ENCODE peak calls at places on chromosomes 3 and 15, in six cellular contexts. One of them, this sample, is unnamed.
A peak's percentile ranks its signal among the peaks of the same experiment; 100 is the strongest.

GRCh38 chr15:28955686-28956421 is 70.1 kb downstream of the APBA2 start:
- DNase-seq in heart left ventricle: no peak
- DNase-seq in hepatocyte: no peak
- DNase-seq in GM23248: no peak
- DNase-seq in cardiac muscle cell: peak; percentile 85
- DNase-seq in CD4-positive, CD25-positive, alpha-beta regulatory T cell: no peak
- DNase-seq in this sample: no peak

GRCh38 chr3:11328196-11328945 is 56.2 kb downstream of the ATG7 start:
- DNase-seq in heart left ventricle: no peak
- DNase-seq in hepatocyte: no peak
- DNase-seq in GM23248: peak; percentile 39
- DNase-seq in cardiac muscle cell: no peak
- DNase-seq in CD4-positive, CD25-positive, alpha-beta regulatory T cell: no peak
- DNase-seq in this sample: no peak

GRCh38 chr3:64514889-64515288 is 172.9 kb downstream of the ADAMTS9 start:
- DNase-seq in heart left ventricle: no peak
- DNase-seq in hepatocyte: no peak
- DNase-seq in GM23248: no peak
- DNase-seq in cardiac muscle cell: no peak
- DNase-seq in CD4-positive, CD25-positive, alpha-beta regulatory T cell: no peak
- DNase-seq in this sample: no peak

GRCh38 chr15:45198337-45199135 is 10.8 kb upstream of the SHF start:
- DNase-seq in heart left ventricle: peak; percentile 92
- DNase-seq in hepatocyte: peak; percentile 97
- DNase-seq in GM23248: peak; percentile 98
- DNase-seq in cardiac muscle cell: peak; percentile 98
- DNase-seq in CD4-positive, CD25-positive, alpha-beta regulatory T cell: peak; percentile 98
- DNase-seq in this sample: peak; percentile 96

GRCh38 chr3:63814300-63814699 is 4.8 kb upstream of the C3orf49 start:
- DNase-seq in heart left ventricle: no peak
- DNase-seq in hepatocyte: peak; percentile 10
- DNase-seq in GM23248: peak; percentile 4
- DNase-seq in cardiac muscle cell: peak; percentile 42
- DNase-seq in CD4-positive, CD25-positive, alpha-beta regulatory T cell: no peak
- DNase-seq in this sample: no peak

GRCh38 chr15:51724673-51725072 is 12.8 kb downstream of the LYSMD2 start:
- DNase-seq in heart left ventricle: no peak
- DNase-seq in hepatocyte: no peak
- DNase-seq in GM23248: no peak
- DNase-seq in cardiac muscle cell: no peak
- DNase-seq in CD4-positive, CD25-positive, alpha-beta regulatory T cell: no peak
- DNase-seq in this sample: peak; percentile 16

GRCh38 chr15:85125056-85125661 is 143.5 kb downstream of the PDE8A start:
- DNase-seq in heart left ventricle: no peak
- DNase-seq in hepatocyte: no peak
- DNase-seq in GM23248: peak; percentile 50
- DNase-seq in cardiac muscle cell: peak; percentile 63
- DNase-seq in CD4-positive, CD25-positive, alpha-beta regulatory T cell: no peak
- DNase-seq in this sample: peak; percentile 67

GRCh38 chr3:172292422-172292821 is 155.8 kb downstream of the GHSR start:
- DNase-seq in heart left ventricle: no peak
- DNase-seq in hepatocyte: no peak
- DNase-seq in GM23248: no peak
- DNase-seq in cardiac muscle cell: no peak
- DNase-seq in CD4-positive, CD25-positive, alpha-beta regulatory T cell: no peak
- DNase-seq in this sample: no peak

GRCh38 chr3:194675081-194675640 is 3.2 kb upstream of the LSG1 start:
- DNase-seq in heart left ventricle: no peak
- DNase-seq in hepatocyte: no peak
- DNase-seq in GM23248: peak; percentile 61
- DNase-seq in cardiac muscle cell: no peak
- DNase-seq in CD4-positive, CD25-positive, alpha-beta regulatory T cell: no peak
- DNase-seq in this sample: no peak

GRCh38 chr15:92908369-92909057 is 8.4 kb downstream of the CHD2 start:
- DNase-seq in heart left ventricle: no peak
- DNase-seq in hepatocyte: no peak
- DNase-seq in GM23248: no peak
- DNase-seq in cardiac muscle cell: no peak
- DNase-seq in CD4-positive, CD25-positive, alpha-beta regulatory T cell: no peak
- DNase-seq in this sample: no peak

GRCh38 chr15:99090938-99091337 is 13.9 kb upstream of the SYNM start:
- DNase-seq in heart left ventricle: no peak
- DNase-seq in hepatocyte: no peak
- DNase-seq in GM23248: peak; percentile 23
- DNase-seq in cardiac muscle cell: no peak
- DNase-seq in CD4-positive, CD25-positive, alpha-beta regulatory T cell: no peak
- DNase-seq in this sample: no peak

GRCh38 chr3:187264051-187264450 is 27.5 kb downstream of the MASP1 start:
- DNase-seq in heart left ventricle: no peak
- DNase-seq in hepatocyte: peak; percentile 60
- DNase-seq in GM23248: peak; percentile 82
- DNase-seq in cardiac muscle cell: peak; percentile 65
- DNase-seq in CD4-positive, CD25-positive, alpha-beta regulatory T cell: no peak
- DNase-seq in this sample: no peak

GRCh38 chr3:45544024-45544718 is 50.4 kb upstream of the LIMD1 start:
- DNase-seq in heart left ventricle: no peak
- DNase-seq in hepatocyte: no peak
- DNase-seq in GM23248: peak; percentile 24
- DNase-seq in cardiac muscle cell: no peak
- DNase-seq in CD4-positive, CD25-positive, alpha-beta regulatory T cell: no peak
- DNase-seq in this sample: no peak

GRCh38 chr3:53498993-53499641 is 4.7 kb downstream of the CACNA1D start:
- DNase-seq in heart left ventricle: no peak
- DNase-seq in hepatocyte: peak; percentile 41
- DNase-seq in GM23248: no peak
- DNase-seq in cardiac muscle cell: no peak
- DNase-seq in CD4-positive, CD25-positive, alpha-beta regulatory T cell: no peak
- DNase-seq in this sample: no peak

GRCh38 chr3:125150525-125151436 is 61.8 kb downstream of the SLC12A8 start:
- DNase-seq in heart left ventricle: no peak
- DNase-seq in hepatocyte: peak; percentile 50
- DNase-seq in GM23248: peak; percentile 40
- DNase-seq in cardiac muscle cell: peak; percentile 52
- DNase-seq in CD4-positive, CD25-positive, alpha-beta regulatory T cell: peak; percentile 38
- DNase-seq in this sample: peak; percentile 77

GRCh38 chr15:88994286-88994685 is 81.1 kb upstream of the MFGE8 start:
- DNase-seq in heart left ventricle: no peak
- DNase-seq in hepatocyte: no peak
- DNase-seq in GM23248: peak; percentile 58
- DNase-seq in cardiac muscle cell: no peak
- DNase-seq in CD4-positive, CD25-positive, alpha-beta regulatory T cell: no peak
- DNase-seq in this sample: no peak

GRCh38 chr3:194265996-194266657 is 85.0 kb downstream of the CPN2 start:
- DNase-seq in heart left ventricle: no peak
- DNase-seq in hepatocyte: no peak
- DNase-seq in GM23248: no peak
- DNase-seq in cardiac muscle cell: no peak
- DNase-seq in CD4-positive, CD25-positive, alpha-beta regulatory T cell: no peak
- DNase-seq in this sample: no peak

GRCh38 chr3:196275126-196275525 is 12.4 kb downstream of the PCYT1A start:
- DNase-seq in heart left ventricle: no peak
- DNase-seq in hepatocyte: no peak
- DNase-seq in GM23248: no peak
- DNase-seq in cardiac muscle cell: no peak
- DNase-seq in CD4-positive, CD25-positive, alpha-beta regulatory T cell: no peak
- DNase-seq in this sample: no peak

GRCh38 chr3:120244834-120245225 is 40.2 kb downstream of the GPR156 start:
- DNase-seq in heart left ventricle: no peak
- DNase-seq in hepatocyte: peak; percentile 12
- DNase-seq in GM23248: no peak
- DNase-seq in cardiac muscle cell: no peak
- DNase-seq in CD4-positive, CD25-positive, alpha-beta regulatory T cell: no peak
- DNase-seq in this sample: no peak

GRCh38 chr3:146091397-146091796 is 69.6 kb downstream of the PLOD2 start:
- DNase-seq in heart left ventricle: no peak
- DNase-seq in hepatocyte: no peak
- DNase-seq in GM23248: no peak
- DNase-seq in cardiac muscle cell: no peak
- DNase-seq in CD4-positive, CD25-positive, alpha-beta regulatory T cell: no peak
- DNase-seq in this sample: no peak

GRCh38 chr3:85303156-85303555 is 344.4 kb downstream of the CADM2 start:
- DNase-seq in heart left ventricle: no peak
- DNase-seq in hepatocyte: no peak
- DNase-seq in GM23248: no peak
- DNase-seq in cardiac muscle cell: no peak
- DNase-seq in CD4-positive, CD25-positive, alpha-beta regulatory T cell: no peak
- DNase-seq in this sample: no peak

GRCh38 chr3:173685471-173685870 is 287.9 kb downstream of the NLGN1 start:
- DNase-seq in heart left ventricle: no peak
- DNase-seq in hepatocyte: no peak
- DNase-seq in GM23248: no peak
- DNase-seq in cardiac muscle cell: no peak
- DNase-seq in CD4-positive, CD25-positive, alpha-beta regulatory T cell: no peak
- DNase-seq in this sample: no peak

GRCh38 chr3:176796371-176796770 is 400.9 kb downstream of the TBL1XR1 start:
- DNase-seq in heart left ventricle: no peak
- DNase-seq in hepatocyte: peak; percentile 8
- DNase-seq in GM23248: peak; percentile 43
- DNase-seq in cardiac muscle cell: peak; percentile 21
- DNase-seq in CD4-positive, CD25-positive, alpha-beta regulatory T cell: no peak
- DNase-seq in this sample: no peak

GRCh38 chr3:46578973-46579755 is 13.1 kb upstream of the LRRC2 start:
- DNase-seq in heart left ventricle: no peak
- DNase-seq in hepatocyte: no peak
- DNase-seq in GM23248: no peak
- DNase-seq in cardiac muscle cell: no peak
- DNase-seq in CD4-positive, CD25-positive, alpha-beta regulatory T cell: no peak
- DNase-seq in this sample: peak; percentile 6
- H3K4me3 ChIP-seq in heart left ventricle: no peak overlapping the region
- H3K4me3 ChIP-seq in hepatocyte: no peak overlapping the region
- H3K4me3 ChIP-seq in GM23248: no peak overlapping the region
- H3K4me3 ChIP-seq in cardiac muscle cell: no peak overlapping the region
- H3K4me3 ChIP-seq in CD4-positive, CD25-positive, alpha-beta regulatory T cell: no peak overlapping the region
- H3K4me3 ChIP-seq in this sample: no peak overlapping the region

GRCh38 chr3:19932422-19932821 is 1.6 kb downstream of the EFHB start:
- DNase-seq in heart left ventricle: no peak
- DNase-seq in hepatocyte: no peak
- DNase-seq in GM23248: no peak
- DNase-seq in cardiac muscle cell: no peak
- DNase-seq in CD4-positive, CD25-positive, alpha-beta regulatory T cell: no peak
- DNase-seq in this sample: no peak

GRCh38 chr3:19937459-19938362 is 3.7 kb upstream of the EFHB start:
- DNase-seq in heart left ventricle: no peak
- DNase-seq in hepatocyte: peak; percentile 26
- DNase-seq in GM23248: no peak
- DNase-seq in cardiac muscle cell: peak; percentile 57
- DNase-seq in CD4-positive, CD25-positive, alpha-beta regulatory T cell: no peak
- DNase-seq in this sample: no peak

GRCh38 chr3:19931180-19931692 is 2.8 kb downstream of the EFHB start:
- DNase-seq in heart left ventricle: no peak
- DNase-seq in hepatocyte: no peak
- DNase-seq in GM23248: no peak
- DNase-seq in cardiac muscle cell: no peak
- DNase-seq in CD4-positive, CD25-positive, alpha-beta regulatory T cell: no peak
- DNase-seq in this sample: no peak

GRCh38 chr3:19934098-19934566 is at the start of gene EFHB:
- DNase-seq in heart left ventricle: no peak
- DNase-seq in hepatocyte: peak; percentile 81
- DNase-seq in GM23248: peak; percentile 19
- DNase-seq in cardiac muscle cell: peak; percentile 53
- DNase-seq in CD4-positive, CD25-positive, alpha-beta regulatory T cell: no peak
- DNase-seq in this sample: peak; percentile 27

DNA sequence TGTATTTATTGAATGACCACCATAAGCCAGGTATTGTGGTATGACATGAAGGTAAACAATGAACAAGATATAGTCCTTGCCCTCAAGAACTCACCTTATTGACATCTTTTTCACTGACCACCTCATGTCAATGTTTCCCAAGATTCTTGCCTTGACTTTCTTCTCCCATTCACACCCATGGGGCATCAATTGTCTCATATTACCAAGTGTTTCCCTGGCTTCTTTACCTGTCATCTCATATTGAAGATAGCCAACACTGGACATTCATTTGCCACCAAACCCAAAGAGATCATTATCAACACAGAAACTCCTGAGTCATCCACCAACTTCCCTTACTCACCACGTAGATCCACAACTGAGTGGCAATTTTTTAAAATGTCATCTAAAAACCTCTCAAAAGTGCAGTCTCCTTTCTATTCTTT is 2.2 kb downstream of the EFHB start:
- DNase-seq in heart left ventricle: no peak
- DNase-seq in hepatocyte: no peak
- DNase-seq in GM23248: peak; percentile 50
- DNase-seq in cardiac muscle cell: no peak
- DNase-seq in CD4-positive, CD25-positive, alpha-beta regulatory T cell: no peak
- DNase-seq in this sample: no peak
- H3K4me3 ChIP-seq in heart left ventricle: no peak overlapping the region
- H3K4me3 ChIP-seq in hepatocyte: no peak overlapping the region
- H3K4me3 ChIP-seq in GM23248: no peak overlapping the region
- H3K4me3 ChIP-seq in cardiac muscle cell: no peak overlapping the region
- H3K4me3 ChIP-seq in CD4-positive, CD25-positive, alpha-beta regulatory T cell: no peak overlapping the region
- H3K4me3 ChIP-seq in this sample: no peak overlapping the region

GRCh38 chr3:51998774-51999173 is 3.1 kb upstream of the RPL29 start:
- DNase-seq in heart left ventricle: no peak
- DNase-seq in hepatocyte: no peak
- DNase-seq in GM23248: no peak
- DNase-seq in cardiac muscle cell: no peak
- DNase-seq in CD4-positive, CD25-positive, alpha-beta regulatory T cell: no peak
- DNase-seq in this sample: no peak

GRCh38 chr3:51994530-51994929 is 1.2 kb downstream of the RPL29 start:
- DNase-seq in heart left ventricle: no peak
- DNase-seq in hepatocyte: no peak
- DNase-seq in GM23248: no peak
- DNase-seq in cardiac muscle cell: no peak
- DNase-seq in CD4-positive, CD25-positive, alpha-beta regulatory T cell: no peak
- DNase-seq in this sample: no peak

GRCh38 chr3:51997172-51997571 is 1.5 kb upstream of the RPL29 start:
- DNase-seq in heart left ventricle: no peak
- DNase-seq in hepatocyte: no peak
- DNase-seq in GM23248: no peak
- DNase-seq in cardiac muscle cell: no peak
- DNase-seq in CD4-positive, CD25-positive, alpha-beta regulatory T cell: no peak
- DNase-seq in this sample: no peak

GRCh38 chr3:51997935-51998596 is 2.4 kb upstream of the RPL29 start:
- DNase-seq in heart left ventricle: no peak
- DNase-seq in hepatocyte: peak; percentile 63
- DNase-seq in GM23248: no peak
- DNase-seq in cardiac muscle cell: no peak
- DNase-seq in CD4-positive, CD25-positive, alpha-beta regulatory T cell: no peak
- DNase-seq in this sample: no peak

GRCh38 chr3:51995346-51996156 is at the start of gene RPL29:
- DNase-seq in heart left ventricle: peak; percentile 91
- DNase-seq in hepatocyte: peak; percentile 96
- DNase-seq in GM23248: peak; percentile 98
- DNase-seq in cardiac muscle cell: peak; percentile 98
- DNase-seq in CD4-positive, CD25-positive, alpha-beta regulatory T cell: peak; percentile 94
- DNase-seq in this sample: peak; percentile 90
- H3K4me3 ChIP-seq in heart left ventricle: peak within 1 kb of the TSS; percentile 75
- H3K4me3 ChIP-seq in hepatocyte: peak within 1 kb of the TSS; percentile 89
- H3K4me3 ChIP-seq in GM23248: peak within 1 kb of the TSS; percentile 100
- H3K4me3 ChIP-seq in cardiac muscle cell: peak within 1 kb of the TSS; percentile 80
- H3K4me3 ChIP-seq in CD4-positive, CD25-positive, alpha-beta regulatory T cell: peak within 1 kb of the TSS; percentile 88
- H3K4me3 ChIP-seq in this sample: peak within 1 kb of the TSS; percentile 93

DNA sequence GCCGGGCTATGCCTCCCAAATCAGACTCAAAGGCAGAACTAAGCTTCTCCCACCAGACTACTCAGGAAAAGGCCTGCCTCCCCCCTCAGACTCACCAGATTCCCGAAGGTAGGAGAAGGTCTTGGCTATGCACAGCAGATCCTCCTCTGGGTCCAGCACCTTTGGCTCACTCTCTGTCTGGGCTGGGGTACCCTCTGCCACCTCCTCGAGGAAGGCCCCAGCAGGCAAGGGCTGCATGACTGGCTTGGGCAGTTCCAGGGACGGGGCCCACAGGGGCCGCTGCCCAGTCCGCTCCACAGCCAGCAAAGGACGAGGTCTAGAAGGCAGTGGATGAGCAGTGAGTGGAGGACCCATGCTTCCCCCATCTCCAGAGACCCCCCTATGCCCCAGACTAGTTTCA is 3.3 kb downstream of the CISH start:
- DNase-seq in heart left ventricle: no peak
- DNase-seq in hepatocyte: no peak
- DNase-seq in GM23248: no peak
- DNase-seq in cardiac muscle cell: no peak
- DNase-seq in CD4-positive, CD25-positive, alpha-beta regulatory T cell: no peak
- DNase-seq in this sample: no peak
- H3K4me3 ChIP-seq in heart left ventricle: no peak overlapping the region
- H3K4me3 ChIP-seq in hepatocyte: no peak overlapping the region
- H3K4me3 ChIP-seq in GM23248: no peak overlapping the region
- H3K4me3 ChIP-seq in cardiac muscle cell: no peak overlapping the region
- H3K4me3 ChIP-seq in CD4-positive, CD25-positive, alpha-beta regulatory T cell: peak overlapping the region; percentile 87
- H3K4me3 ChIP-seq in this sample: no peak overlapping the region

This sample was measured in A673.